ENCODE peak calls at places on chromosomes 7 and 10, in six cellular contexts. W is stimulated activated CD4-positive, alpha-beta T cell treated with anti-CD3 and anti-CD28 coated beads, TNF-alpha, amount 100 ng/mL, for 24 hours; M is AML-193; Y is AG08395; I is progenitor cell of endocrine pancreas; T is AG04450. P is an unnamed sample.

GRCh38 chr10:116429288-116429977 is 1.8 kb downstream of the PNLIPRP3 start:
- DNase-seq in W (no peak), M (no peak), Y (no peak), I (no peak), T (no peak), P (no peak)

GRCh38 chr7:132930881-132931280 is 151.0 kb downstream of the CHCHD3 start:
- DNase-seq in W (no peak), M (no peak), Y (no peak), I (no peak), T (no peak), P (no peak)

GRCh38 chr7:99008921-99009530 is 130.7 kb downstream of the TRRAP start:
- DNase-seq in W (no peak), M (no peak), Y (no peak), I (no peak), T (no peak), P (no peak)

GRCh38 chr10:43304687-43305333 is 37.9 kb upstream of the RASGEF1A start:
- DNase-seq in W (no peak), M (peak; percentile 75), Y (peak; percentile 59), I (peak; percentile 39), T (no peak), P (peak; percentile 54)

GRCh38 chr10:34299105-34299611 is 515.9 kb downstream of the PARD3 start:
- DNase-seq in W (no peak), M (no peak), Y (peak; percentile 27), I (no peak), T (no peak), P (no peak)

GRCh38 chr10:87974130-87974529 is 110.7 kb downstream of the PTEN start:
- DNase-seq in W (no peak), M (no peak), Y (no peak), I (no peak), T (no peak), P (no peak)

GRCh38 chr10:118835682-118836326 is 81.0 kb upstream of the CACUL1 start:
- DNase-seq in W (no peak), M (no peak), Y (no peak), I (no peak), T (no peak), P (no peak)

GRCh38 chr10:21732067-21732772 is 198.2 kb downstream of the MLLT10 start:
- DNase-seq in W (no peak), M (peak; percentile 29), Y (peak; percentile 82), I (peak; percentile 60), T (peak; percentile 61), P (peak; percentile 75)

GRCh38 chr10:122178655-122179054 is 92.4 kb upstream of the BTBD16 start:
- DNase-seq in W (no peak), M (no peak), Y (no peak), I (no peak), T (no peak), P (no peak)

GRCh38 chr10:86970887-86971145 is 2.5 kb downstream of the ADIRF start:
- DNase-seq in W (no peak), M (no peak), Y (no peak), I (no peak), T (no peak), P (no peak)

P was measured in GM10248.